ENCODE peak calls at places on chromosomes 3 and 15, in eight cellular contexts. P is pancreas, C is OCI-LY7, X is astrocyte, K is ascending aorta, Z is HCT116, E is AG04449, L is breast epithelium. F is an unnamed sample.

GRCh38 chr3:41334426-41334825 is 135.1 kb downstream of the CTNNB1 start:
- DNase-seq in P (no peak), C (no peak), X (no peak), K (no peak), Z (no peak), E (no peak), L (no peak), F (no peak)

GRCh38 chr3:48429416-48430358 is at the start of gene PLXNB1:
- DNase-seq in P (peak), C (peak), X (peak), K (no peak), Z (no peak), E (no peak), L (peak), F (peak)

GRCh38 chr3:81291586-81291985 is 469.9 kb downstream of the GBE1 start:
- DNase-seq in P (no peak), C (no peak), X (peak), K (no peak), Z (no peak), E (no peak), L (no peak), F (no peak)

GRCh38 chr15:85457392-85457968 is 77.1 kb downstream of the AKAP13 start:
- DNase-seq in P (no peak), C (peak), X (no peak), K (no peak), Z (no peak), E (no peak), L (no peak), F (no peak)

GRCh38 chr3:61264281-61264680 is 13.0 kb upstream of the FHIT start:
- DNase-seq in P (no peak), C (no peak), X (no peak), K (no peak), Z (no peak), E (no peak), L (no peak), F (no peak)

GRCh38 chr3:148903022-148903442 is 37.9 kb downstream of the CPA3 start:
- DNase-seq in P (no peak), C (no peak), X (peak), K (no peak), Z (no peak), E (no peak), L (no peak), F (peak)

GRCh38 chr15:63514533-63514943 is 10.1 kb downstream of the USP3 start:
- DNase-seq in P (no peak), C (no peak), X (peak), K (no peak), Z (no peak), E (no peak), L (no peak), F (peak)

GRCh38 chr3:187919018-187919417 is 173.8 kb upstream of the BCL6 start:
- DNase-seq in P (no peak), C (peak), X (peak), K (no peak), Z (no peak), E (no peak), L (no peak), F (no peak)

GRCh38 chr3:49415931-49416601 is 3.8 kb downstream of the TCTA start:
- DNase-seq in P (no peak), C (peak), X (no peak), K (no peak), Z (no peak), E (no peak), L (no peak), F (no peak)

GRCh38 chr3:150365132-150365604 is 42.9 kb upstream of the TSC22D2 start:
- DNase-seq in P (no peak), C (no peak), X (peak), K (no peak), Z (peak), E (no peak), L (no peak), F (peak)

GRCh38 chr3:18870074-18870640 is 278.2 kb upstream of the KCNH8 start:
- DNase-seq in P (no peak), C (no peak), X (no peak), K (no peak), Z (no peak), E (no peak), L (no peak), F (no peak)

GRCh38 chr3:127030328-127031045 is 47.6 kb downstream of the PLXNA1 start:
- DNase-seq in P (no peak), C (no peak), X (no peak), K (no peak), Z (no peak), E (no peak), L (no peak), F (no peak)

GRCh38 chr3:190718097-190718496 is 144.4 kb downstream of the GMNC start:
- DNase-seq in P (no peak), C (no peak), X (no peak), K (no peak), Z (no peak), E (no peak), L (no peak), F (peak)

GRCh38 chr3:141237701-141238521 is 6.3 kb downstream of the PXYLP1 start:
- DNase-seq in P (peak), C (no peak), X (peak), K (no peak), Z (no peak), E (no peak), L (peak), F (no peak)

GRCh38 chr3:45626096-45626887 is 31.7 kb downstream of the LIMD1 start:
- DNase-seq in P (no peak), C (no peak), X (no peak), K (no peak), Z (no peak), E (no peak), L (no peak), F (peak)

GRCh38 chr3:35946121-35946856 is 307.0 kb downstream of the ARPP21 start:
- DNase-seq in P (no peak), C (peak), X (no peak), K (no peak), Z (no peak), E (no peak), L (no peak), F (peak)

GRCh38 chr15:101803676-101804075 is 367 bp downstream of the OR4F6 start:
- DNase-seq in P (no peak), C (no peak), X (peak), K (no peak), Z (no peak), E (no peak), L (no peak), F (no peak)

GRCh38 chr3:46675843-46676567 is 17.5 kb downstream of the ALS2CL start:
- DNase-seq in P (no peak), C (no peak), X (no peak), K (no peak), Z (no peak), E (no peak), L (no peak), F (no peak)

GRCh38 chr3:197465197-197465995 is 90.4 kb downstream of the BDH1 start:
- DNase-seq in P (no peak), C (no peak), X (no peak), K (no peak), Z (no peak), E (no peak), L (no peak), F (no peak)

GRCh38 chr15:79644091-79644490 is 212.0 kb downstream of the MINAR1 start:
- DNase-seq in P (no peak), C (no peak), X (peak), K (no peak), Z (no peak), E (peak), L (no peak), F (peak)

GRCh38 chr3:66392512-66392911 is 108.3 kb downstream of the LRIG1 start:
- DNase-seq in P (no peak), C (no peak), X (no peak), K (no peak), Z (no peak), E (no peak), L (no peak), F (no peak)

GRCh38 chr15:64667736-64668161 is 107.6 kb downstream of the RBPMS2 start:
- DNase-seq in P (no peak), C (no peak), X (peak), K (no peak), Z (no peak), E (peak), L (no peak), F (peak)

GRCh38 chr3:30277494-30277893 is 328.9 kb upstream of the TGFBR2 start:
- DNase-seq in P (no peak), C (no peak), X (no peak), K (no peak), Z (no peak), E (no peak), L (no peak), F (no peak)

GRCh38 chr3:45127130-45127822 is 18.9 kb downstream of the CDCP1 start:
- DNase-seq in P (no peak), C (no peak), X (no peak), K (no peak), Z (no peak), E (no peak), L (no peak), F (no peak)

GRCh38 chr15:59339252-59339672 is 33.4 kb downstream of the MYO1E start:
- DNase-seq in P (no peak), C (no peak), X (peak), K (no peak), Z (no peak), E (peak), L (no peak), F (peak)

GRCh38 chr3:126952983-126953660 is 29.8 kb upstream of the PLXNA1 start:
- DNase-seq in P (no peak), C (no peak), X (no peak), K (no peak), Z (no peak), E (no peak), L (no peak), F (no peak)

GRCh38 chr15:74776851-74777768 is 4.8 kb upstream of the CSK start:
- DNase-seq in P (no peak), C (peak), X (no peak), K (no peak), Z (no peak), E (no peak), L (no peak), F (peak)

GRCh38 chr15:67164811-67165652 is 89.4 kb downstream of the AAGAB start:
- DNase-seq in P (no peak), C (no peak), X (peak), K (no peak), Z (no peak), E (no peak), L (no peak), F (peak)

GRCh38 chr3:141051641-141052569 is 758 bp downstream of the SPSB4 start:
- DNase-seq in P (peak), C (no peak), X (peak), K (no peak), Z (no peak), E (no peak), L (no peak), F (peak)

GRCh38 chr3:44682182-44682896 is 30.1 kb upstream of the ZNF502 start:
- DNase-seq in P (no peak), C (no peak), X (peak), K (no peak), Z (no peak), E (peak), L (no peak), F (peak)

GRCh38 chr3:53219897-53220483 is 35.8 kb downstream of the TKT start:
- DNase-seq in P (peak), C (peak), X (peak), K (no peak), Z (peak), E (no peak), L (peak), F (peak)

GRCh38 chr15:41424809-41425208 is 7.9 kb downstream of the RTF1 start:
- DNase-seq in P (no peak), C (no peak), X (no peak), K (no peak), Z (no peak), E (no peak), L (no peak), F (no peak)

GRCh38 chr3:43153189-43154083 is 47.6 kb upstream of the POMGNT2 start:
- DNase-seq in P (no peak), C (no peak), X (peak), K (no peak), Z (no peak), E (peak), L (no peak), F (peak)

GRCh38 chr15:41919201-41919820 is 25.5 kb upstream of the SPTBN5 start:
- DNase-seq in P (peak), C (no peak), X (no peak), K (no peak), Z (no peak), E (no peak), L (no peak), F (no peak)

DNA sequence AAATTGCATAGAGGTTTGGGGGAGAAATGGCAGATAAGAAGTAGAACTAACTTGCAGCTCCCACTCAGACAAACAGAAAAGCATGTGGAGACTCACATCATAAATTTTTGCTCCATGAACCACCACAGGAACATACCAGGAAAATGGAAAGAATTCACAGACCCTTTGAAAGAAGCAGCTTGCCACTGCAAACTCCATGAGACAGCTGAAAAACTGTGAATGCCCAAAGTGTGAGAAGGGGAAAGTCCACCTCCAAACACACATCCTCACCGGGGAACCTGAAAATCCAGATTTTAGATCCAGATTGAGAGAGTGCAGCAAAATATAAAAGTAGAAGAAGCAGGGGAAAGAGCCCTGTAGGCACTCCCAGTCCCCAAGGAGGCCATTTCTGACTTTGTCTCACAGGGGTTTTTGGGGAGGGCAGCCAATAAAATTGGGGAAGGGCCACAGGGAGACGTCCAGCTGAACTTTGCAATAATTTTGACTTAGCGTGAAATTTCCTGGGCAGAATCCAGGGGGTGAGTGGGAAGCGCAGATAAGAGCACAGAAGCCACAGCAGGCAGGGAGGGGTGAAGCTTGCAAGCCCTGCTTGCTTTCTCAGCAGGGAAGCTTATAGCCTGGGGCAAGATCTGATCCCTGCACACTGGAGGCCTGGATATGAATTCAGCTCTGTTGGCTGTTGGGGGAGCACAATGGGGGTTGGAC is 183.4 kb upstream of the UBE2E2 start:
- DNase-seq in P (no peak), C (no peak), X (peak), K (no peak), Z (no peak), E (no peak), L (no peak), F (no peak)
- TF ChIP-seq CTCF in P (no peak), C (no peak), X (no peak), K (no peak), Z (no peak), E (no peak), L (no peak), F (no peak)

GRCh38 chr3:12969487-12969886 is 103.7 kb downstream of the IQSEC1 start:
- DNase-seq in P (no peak), C (no peak), X (no peak), K (no peak), Z (no peak), E (no peak), L (no peak), F (no peak)

GRCh38 chr3:12970684-12971083 is 102.5 kb downstream of the IQSEC1 start:
- DNase-seq in P (no peak), C (no peak), X (no peak), K (no peak), Z (no peak), E (no peak), L (no peak), F (no peak)

GRCh38 chr3:12967751-12968209 is 105.4 kb downstream of the IQSEC1 start:
- DNase-seq in P (peak), C (peak), X (peak), K (peak), Z (peak), E (no peak), L (peak), F (peak)

GRCh38 chr3:12966847-12967750 is 106.1 kb downstream of the IQSEC1 start:
- DNase-seq in P (no peak), C (no peak), X (no peak), K (no peak), Z (no peak), E (no peak), L (no peak), F (peak)

DNA sequence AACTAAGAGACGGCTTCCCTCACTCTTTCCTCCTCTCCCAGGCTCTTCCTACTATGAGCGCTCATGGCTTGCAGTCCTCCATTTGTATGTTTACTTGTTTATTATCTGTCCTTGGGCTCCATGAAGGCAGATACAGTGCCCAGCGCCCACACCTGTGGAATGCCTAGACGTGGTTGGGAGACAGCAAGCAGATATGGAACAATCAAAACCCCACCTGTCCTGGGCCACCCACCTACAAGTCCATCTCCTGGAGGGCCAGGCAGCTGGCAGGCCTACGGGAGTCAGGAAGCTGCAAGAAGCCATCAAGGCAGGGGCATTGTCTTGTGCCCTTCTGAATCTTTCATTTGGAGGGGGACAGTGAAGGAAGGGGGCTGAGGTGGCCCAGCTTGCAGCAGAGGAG is 104.7 kb downstream of the IQSEC1 start:
- DNase-seq in P (no peak), C (no peak), X (no peak), K (no peak), Z (no peak), E (no peak), L (no peak), F (no peak)
- H3K4me3 ChIP-seq in P (no peak), C (no peak), X (no peak), K (no peak), Z (no peak), E (no peak), L (no peak), F (no peak)

GRCh38 chr3:153215971-153216370 is 53.9 kb downstream of the RAP2B start:
- DNase-seq in P (no peak), C (no peak), X (no peak), K (no peak), Z (no peak), E (no peak), L (no peak), F (peak)

GRCh38 chr3:153210660-153211059 is 48.6 kb downstream of the RAP2B start:
- DNase-seq in P (no peak), C (no peak), X (no peak), K (no peak), Z (no peak), E (no peak), L (no peak), F (no peak)

GRCh38 chr3:153209596-153209995 is 47.6 kb downstream of the RAP2B start:
- DNase-seq in P (no peak), C (no peak), X (peak), K (peak), Z (peak), E (no peak), L (no peak), F (peak)

GRCh38 chr3:153215497-153215896 is 53.5 kb downstream of the RAP2B start:
- DNase-seq in P (no peak), C (no peak), X (no peak), K (no peak), Z (no peak), E (no peak), L (no peak), F (no peak)

GRCh38 chr3:153210116-153210515 is 48.1 kb downstream of the RAP2B start:
- DNase-seq in P (no peak), C (no peak), X (no peak), K (no peak), Z (peak), E (no peak), L (no peak), F (peak)
- TF ChIP-seq CTCF in P (no peak), C (no peak), X (no peak), K (no peak), Z (peak), E (no peak), L (no peak), F (peak)

DNA sequence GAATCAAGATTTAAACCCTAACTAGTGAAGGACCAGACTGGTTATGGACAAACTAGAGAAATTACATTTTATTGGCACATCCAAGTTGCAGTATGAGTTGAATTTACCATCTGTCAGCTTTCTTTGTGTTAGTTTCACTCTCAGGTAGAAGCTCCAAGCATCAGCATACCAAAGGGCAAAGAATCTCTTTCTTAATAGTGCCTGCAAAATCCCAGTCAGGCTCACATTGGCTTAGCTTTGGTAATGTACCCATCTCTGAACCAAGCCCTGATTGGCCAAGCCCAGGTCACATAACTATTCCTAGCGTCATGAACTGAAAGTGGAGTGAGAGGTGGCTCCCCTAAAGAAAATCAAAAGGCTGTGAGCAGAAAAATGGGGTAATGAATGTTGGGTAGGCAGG is 66.9 kb downstream of the CCNL1 start:
- DNase-seq in P (no peak), C (no peak), X (no peak), K (no peak), Z (no peak), E (no peak), L (no peak), F (no peak)
- H3K4me3 ChIP-seq in P (no peak), C (no peak), X (no peak), K (no peak), Z (no peak), E (no peak), L (no peak), F (no peak)

GRCh38 chr3:165070682-165071081 is 7.6 kb downstream of the SI start:
- DNase-seq in P (no peak), C (no peak), X (no peak), K (no peak), Z (no peak), E (no peak), L (no peak), F (no peak)
- TF ChIP-seq CTCF in P (no peak), C (no peak), X (no peak), K (no peak), Z (no peak), E (no peak), L (no peak), F (no peak)

GRCh38 chr15:39582286-39582976 is 1.6 kb downstream of the THBS1 start:
- DNase-seq in P (peak), C (no peak), X (no peak), K (no peak), Z (no peak), E (peak), L (no peak), F (peak)
- H3K4me3 ChIP-seq in P (peak), C (no peak), X (peak), K (peak), Z (no peak), E (peak), L (peak), F (peak)

F was measured in cardiac fibroblast.